ENCODE peak calls at places on chromosomes 7 and 10, in four cellular contexts. U is left ventricle myocardium inferior, G is IMR-90, S is fibroblast of lung. L is an unnamed sample.

GRCh38 chr10:78173360-78174020 is 139.8 kb downstream of the RPS24 start:
- DNase-seq in U (no peak), G (peak), S (peak), L (no peak)

GRCh38 chr7:46485481-46486065 is 564.5 kb upstream of the IGFBP3 start:
- DNase-seq in U (no peak), G (peak), S (peak), L (no peak)

GRCh38 chr10:69413221-69413865 is 3.4 kb downstream of the TACR2 start:
- DNase-seq in U (peak), G (peak), S (peak), L (peak)

GRCh38 chr10:31949266-31949665 is 20.6 kb upstream of the ARHGAP12 start:
- DNase-seq in U (no peak), G (no peak), S (no peak), L (no peak)

GRCh38 chr10:11533328-11533781 is 78.1 kb downstream of the USP6NL start:
- DNase-seq in U (no peak), G (peak), S (peak), L (no peak)

GRCh38 chr10:25294032-25294926 is 119.5 kb downstream of the GPR158 start:
- DNase-seq in U (no peak), G (peak), S (peak), L (no peak)

GRCh38 chr10:101280511-101280910 is 51.2 kb upstream of the LBX1 start:
- DNase-seq in U (no peak), G (no peak), S (no peak), L (no peak)

GRCh38 chr7:98687331-98687863 is 70.3 kb downstream of the NPTX2 start:
- DNase-seq in U (no peak), G (no peak), S (no peak), L (no peak)

GRCh38 chr7:117386125-117386709 is 41.1 kb downstream of the ASZ1 start:
- DNase-seq in U (no peak), G (peak), S (peak), L (no peak)

GRCh38 chr7:137652721-137653120 is 194.1 kb downstream of the DGKI start:
- DNase-seq in U (no peak), G (peak), S (peak), L (no peak)

GRCh38 chr10:62045765-62046521 is 144.4 kb downstream of the ARID5B start:
- DNase-seq in U (no peak), G (peak), S (peak), L (no peak)

GRCh38 chr10:19788075-19788686 is 28.1 kb upstream of the PLXDC2 start:
- DNase-seq in U (no peak), G (peak), S (peak), L (peak)

GRCh38 chr7:140263277-140263676 is 86.5 kb upstream of the KDM7A start:
- DNase-seq in U (no peak), G (no peak), S (no peak), L (no peak)

GRCh38 chr10:60759181-60759580 is 19.1 kb upstream of the CDK1 start:
- DNase-seq in U (no peak), G (no peak), S (no peak), L (no peak)

GRCh38 chr10:123587110-123587509 is 79.0 kb upstream of the GPR26 start:
- DNase-seq in U (no peak), G (no peak), S (no peak), L (no peak)

GRCh38 chr10:9863559-9864121 is 1154.0 kb upstream of the CELF2 start:
- DNase-seq in U (no peak), G (no peak), S (no peak), L (no peak)

GRCh38 chr10:113666682-113667252 is 2.9 kb upstream of the NRAP start:
- DNase-seq in U (no peak), G (peak), S (peak), L (peak)
- TF ChIP-seq CTCF in U (no peak), G (no peak), S (no peak), L (no peak)

DNA sequence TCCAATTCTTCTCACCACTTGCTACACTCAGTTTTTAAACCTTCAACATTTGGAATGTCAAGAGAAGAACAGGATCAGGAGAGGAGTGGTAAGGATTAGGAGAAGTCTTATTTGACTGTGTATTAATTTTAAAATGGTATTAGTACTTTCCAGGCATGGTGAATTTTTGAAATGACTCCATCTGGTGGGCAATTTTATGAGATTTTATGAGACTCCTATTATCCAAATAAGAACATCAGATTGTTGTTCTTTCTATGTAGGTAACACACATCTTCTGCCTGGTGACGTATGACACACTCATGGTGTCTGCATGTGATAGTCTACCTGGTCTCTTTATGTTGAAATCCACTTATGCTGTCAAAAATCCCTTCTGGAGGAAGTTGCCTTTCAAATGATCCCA is 51.0 kb downstream of the SLC13A1 start:
- DNase-seq in U (no peak), G (no peak), S (no peak), L (no peak)
- TF ChIP-seq CTCF in U (peak), G (no peak), S (peak), L (no peak)

GRCh38 chr7:121544199-121544598 is 148.1 kb upstream of the FAM3C start:
- DNase-seq in U (no peak), G (no peak), S (peak), L (no peak)
- TF ChIP-seq CTCF in U (no peak), G (no peak), S (no peak), L (no peak)

DNA sequence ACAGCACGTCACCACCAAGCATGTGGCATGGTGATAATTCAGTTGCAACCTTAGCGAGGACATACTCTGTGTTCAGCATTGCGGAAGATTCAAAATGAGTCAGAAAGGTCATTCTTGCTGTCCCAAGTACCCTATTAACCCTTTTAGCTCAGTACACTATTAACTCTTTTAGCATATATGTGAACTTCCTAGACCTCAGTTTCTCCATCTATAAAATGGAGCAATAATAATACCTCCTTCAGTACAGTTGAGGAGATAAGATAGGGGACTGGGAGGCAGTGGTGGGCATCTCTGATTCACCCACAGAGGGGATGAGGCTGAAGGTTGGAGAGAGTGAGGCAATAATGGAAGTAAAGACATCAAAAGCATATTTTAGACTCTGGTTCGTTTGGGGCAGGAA is 67.3 kb downstream of the XRCC2 start:
- DNase-seq in U (no peak), G (no peak), S (no peak), L (no peak)
- TF ChIP-seq CTCF in U (no peak), G (no peak), S (no peak), L (no peak)

GRCh38 chr7:129494041-129494440 is 8.3 kb upstream of the SMKR1 start:
- DNase-seq in U (no peak), G (peak), S (peak), L (no peak)
- TF ChIP-seq CTCF in U (no peak), G (no peak), S (no peak), L (no peak)

GRCh38 chr7:111958889-111959288 is 247.3 kb downstream of the DOCK4 start:
- DNase-seq in U (no peak), G (no peak), S (no peak), L (no peak)
- TF ChIP-seq CTCF in U (no peak), G (no peak), S (no peak), L (no peak)

DNA sequence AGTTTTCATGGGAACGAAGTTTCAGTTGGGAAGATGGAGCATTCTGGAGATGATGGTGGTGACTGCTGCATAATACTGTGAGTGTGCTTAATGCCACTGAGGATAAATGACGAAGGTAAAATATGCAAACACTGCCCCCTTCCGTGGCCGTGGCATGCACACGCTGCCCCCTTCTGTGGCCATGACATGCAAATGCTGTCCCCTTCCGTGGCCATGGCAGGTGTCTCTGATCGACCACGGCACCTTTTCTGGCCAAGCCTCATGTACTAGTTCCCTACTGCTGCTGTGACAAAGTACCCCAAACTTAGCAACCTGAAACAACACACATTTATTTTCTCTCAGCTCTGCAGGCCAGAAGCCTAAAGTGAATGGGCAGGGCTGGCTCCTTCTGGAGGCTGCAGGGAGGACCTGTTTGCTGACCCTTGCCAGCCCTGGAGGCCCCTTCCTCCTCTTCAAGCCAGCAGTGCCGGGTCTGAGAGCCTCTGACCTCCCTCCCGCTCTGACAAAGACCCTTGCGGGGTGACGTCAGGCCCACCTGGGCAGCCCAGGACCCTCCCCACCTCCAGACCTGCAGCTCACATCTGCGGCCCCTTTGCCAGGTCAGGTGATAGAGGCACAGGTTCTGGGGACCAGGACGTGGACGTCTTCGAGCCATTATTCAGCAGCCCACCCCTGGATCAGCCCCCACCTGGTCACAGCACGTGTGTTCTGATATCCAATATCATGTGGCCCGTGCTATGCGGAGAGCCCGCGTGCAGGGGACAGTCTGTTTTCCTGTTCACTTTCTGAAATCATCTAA is 82.0 kb downstream of the MICALL2 start:
- DNase-seq in U (no peak), G (no peak), S (no peak), L (no peak)
- TF ChIP-seq CTCF in U (no peak), G (no peak), S (no peak), L (peak)

GRCh38 chr7:24137338-24137737 is 146.7 kb upstream of the NPY start:
- DNase-seq in U (no peak), G (no peak), S (no peak), L (no peak)

GRCh38 chr7:24141876-24142509 is 142.0 kb upstream of the NPY start:
- DNase-seq in U (no peak), G (no peak), S (no peak), L (no peak)

GRCh38 chr7:24135003-24135817 is 148.8 kb upstream of the NPY start:
- DNase-seq in U (no peak), G (no peak), S (no peak), L (peak)

GRCh38 chr7:24139996-24140395 is 144.0 kb upstream of the NPY start:
- DNase-seq in U (no peak), G (no peak), S (no peak), L (no peak)

DNA sequence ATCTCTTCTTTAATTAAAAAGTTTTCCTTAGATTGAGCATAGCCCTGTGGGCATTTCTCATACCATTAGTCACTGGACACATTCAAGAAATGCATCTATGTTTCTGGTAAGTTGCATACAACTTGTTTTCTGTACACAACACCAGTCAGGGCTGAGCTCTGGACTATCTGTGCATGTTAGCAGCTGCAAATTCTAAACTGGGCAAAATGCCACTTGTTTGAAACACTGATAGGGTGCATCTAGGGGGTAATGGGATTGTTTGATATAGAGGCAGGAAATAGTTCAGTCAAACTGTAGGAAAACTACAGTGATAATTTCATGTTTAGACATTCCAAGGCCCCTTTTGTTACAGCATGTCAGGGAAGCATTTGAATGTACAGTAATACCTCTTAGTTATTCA is 145.6 kb upstream of the NPY start:
- DNase-seq in U (no peak), G (no peak), S (no peak), L (no peak)
- TF ChIP-seq CTCF in U (no peak), G (no peak), S (no peak), L (no peak)

GRCh38 chr10:15069230-15069629 is 19.3 kb downstream of the ACBD7 start:
- DNase-seq in U (no peak), G (no peak), S (no peak), L (no peak)
- TF ChIP-seq CTCF in U (no peak), G (no peak), S (no peak), L (no peak)

GRCh38 chr10:5896765-5897340 is 6.8 kb downstream of the FBH1 start:
- DNase-seq in U (no peak), G (no peak), S (no peak), L (no peak)
- TF ChIP-seq CTCF in U (no peak), G (no peak), S (no peak), L (no peak)

L was measured in GM10248.